ENCODE peak calls at places on chromosome 12, in five cellular contexts. H is A549, P is K562, D is HepG2, U is H1. M is an unnamed sample.
A peak's percentile ranks its signal among the peaks of the same experiment; 100 is the strongest.

GRCh38 chr12:10214131-10214876 is 1.6 kb downstream of the GABARAPL1 start:
- DNase-seq in H (no peak), P (no peak), D (no peak), U (no peak), M (peak; percentile 67)

GRCh38 chr12:58069268-58069967 is 128.1 kb downstream of the ATP23 start:
- DNase-seq in H (no peak), P (no peak), D (no peak), U (no peak), M (no peak)

GRCh38 chr12:19707948-19708409 is 268.7 kb downstream of the AEBP2 start:
- DNase-seq in H (no peak), P (peak; percentile 5), D (no peak), U (no peak), M (no peak)

GRCh38 chr12:125861299-125862281 is 796.4 kb downstream of the AACS start:
- DNase-seq in H (no peak), P (peak; percentile 41), D (no peak), U (no peak), M (no peak)

GRCh38 chr12:130743606-130744005 is 27.5 kb upstream of the RIMBP2 start:
- DNase-seq in H (no peak), P (no peak), D (no peak), U (no peak), M (no peak)

GRCh38 chr12:47704719-47705118 is 1.1 kb downstream of the RPAP3 start:
- DNase-seq in H (no peak), P (no peak), D (no peak), U (no peak), M (no peak)

GRCh38 chr12:67034110-67034879 is 234.9 kb upstream of the CAND1 start:
- DNase-seq in H (no peak), P (no peak), D (no peak), U (no peak), M (no peak)

GRCh38 chr12:27711312-27711682 is 665 bp downstream of the MRPS35 start:
- DNase-seq in H (no peak), P (peak; percentile 18), D (no peak), U (no peak), M (no peak)

GRCh38 chr12:124201248-124201647 is 93.6 kb upstream of the RFLNA start:
- DNase-seq in H (no peak), P (no peak), D (no peak), U (no peak), M (no peak)

GRCh38 chr12:10220398-10221077 is 7.9 kb downstream of the GABARAPL1 start:
- DNase-seq in H (no peak), P (no peak), D (no peak), U (no peak), M (peak; percentile 94)

GRCh38 chr12:47147749-47148148 is 68.0 kb upstream of the AMIGO2 start:
- DNase-seq in H (no peak), P (no peak), D (no peak), U (no peak), M (no peak)

DNA sequence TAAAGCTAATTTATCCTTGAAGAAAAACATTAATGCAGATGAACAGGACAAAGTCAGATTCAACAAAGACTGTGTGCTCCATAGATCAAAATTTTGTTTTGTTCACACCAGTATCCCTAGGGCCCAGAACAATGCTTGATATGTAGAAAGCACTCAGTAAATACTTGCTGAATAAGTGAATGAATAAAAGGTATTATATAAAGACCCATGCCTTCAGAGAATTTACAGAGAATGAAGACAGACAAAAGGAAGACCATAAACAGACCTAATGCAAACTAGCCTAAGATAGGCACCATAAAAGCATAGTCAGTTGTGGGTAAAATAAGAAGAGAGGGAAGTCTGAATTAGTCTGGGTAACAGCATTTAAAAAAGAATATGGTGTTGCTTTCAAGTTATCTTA is 47.3 kb upstream of the TMCC3 start:
- DNase-seq in H (no peak), P (no peak), D (no peak), U (no peak), M (no peak)
- TF ChIP-seq JUN in H (no peak), P (no peak), D (no peak), U (no peak), M (no peak)

DNA sequence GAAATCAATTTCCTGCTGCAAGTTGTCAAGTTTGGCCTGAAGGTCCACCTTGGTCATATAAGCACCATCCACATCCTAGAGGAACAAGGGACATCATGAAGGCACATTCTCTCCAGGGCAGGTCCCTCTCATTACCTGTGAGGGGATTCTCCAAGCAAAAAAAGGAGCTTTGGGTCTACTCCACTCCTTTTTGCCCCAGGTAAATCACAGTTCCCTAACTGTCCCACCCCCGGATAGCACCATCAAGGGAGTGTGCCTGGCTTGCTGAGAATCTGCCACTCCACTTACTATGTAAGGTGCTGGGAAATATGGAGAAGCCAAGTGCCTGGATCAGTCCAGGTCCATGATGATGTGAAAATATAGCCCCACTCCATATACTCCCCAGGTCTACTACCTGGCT is 2.5 kb downstream of the KRT1 start:
- DNase-seq in H (no peak), P (no peak), D (no peak), U (no peak), M (no peak)
- H3K4me2 ChIP-seq in H (no peak overlapping the region), P (no peak overlapping the region), D (no peak overlapping the region), U (no peak overlapping the region), M (no peak overlapping the region)

DNA sequence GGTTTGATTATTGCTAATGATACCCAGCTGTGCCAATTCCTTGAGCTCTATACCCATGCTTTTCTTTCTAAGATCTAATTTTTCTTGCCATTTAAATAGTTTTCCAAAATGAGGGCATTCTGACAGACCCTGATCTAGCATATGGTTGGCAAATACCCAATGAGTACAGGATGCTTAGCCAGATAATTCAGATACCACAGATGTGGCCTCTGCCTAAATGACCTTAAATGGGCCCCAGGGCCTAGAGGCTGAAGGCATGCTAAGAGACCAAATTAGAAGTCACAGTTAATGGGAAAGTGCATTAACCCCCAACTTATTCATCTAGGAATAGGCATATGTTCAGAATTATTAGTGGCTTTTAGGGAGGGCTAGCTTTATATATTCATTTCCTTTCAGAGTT is 122.3 kb upstream of the CNOT2 start:
- DNase-seq in H (no peak), P (no peak), D (no peak), U (no peak), M (no peak)
- TF ChIP-seq MAX in H (no peak), P (no peak), D (no peak), U (no peak), M (no peak)

DNA sequence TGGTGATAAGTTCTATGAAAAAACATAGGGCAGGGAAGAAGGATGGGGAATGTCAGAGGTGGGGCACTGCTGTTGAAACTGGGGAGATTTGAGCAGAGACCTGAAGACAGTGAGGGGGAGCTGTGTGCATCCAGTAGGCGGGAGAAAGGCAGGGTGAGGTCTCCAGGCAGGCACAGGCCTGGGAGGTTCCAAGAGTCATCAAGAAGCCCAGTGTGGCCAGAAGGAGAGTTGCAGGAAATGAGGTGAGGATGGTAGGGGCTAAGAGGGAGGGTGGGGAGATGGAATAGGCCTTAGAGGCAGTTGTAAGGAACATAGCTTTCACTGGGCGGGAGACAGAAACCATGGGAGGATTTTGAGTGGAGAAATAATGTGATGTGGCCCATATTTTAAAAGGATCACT is 341.8 kb downstream of the GLT1D1 start:
- DNase-seq in H (no peak), P (no peak), D (no peak), U (no peak), M (no peak)
- TF ChIP-seq JUN in H (no peak), P (no peak), D (no peak), U (no peak), M (no peak)

GRCh38 chr12:108850854-108851573 is 6.4 kb downstream of the SSH1 start:
- DNase-seq in H (peak; percentile 92), P (peak; percentile 61), D (no peak), U (no peak), M (peak; percentile 95)
- H3K4me2 ChIP-seq in H (peak overlapping the region; percentile 77), P (no peak overlapping the region), D (no peak overlapping the region), U (no peak overlapping the region), M (peak overlapping the region; percentile 89)

DNA sequence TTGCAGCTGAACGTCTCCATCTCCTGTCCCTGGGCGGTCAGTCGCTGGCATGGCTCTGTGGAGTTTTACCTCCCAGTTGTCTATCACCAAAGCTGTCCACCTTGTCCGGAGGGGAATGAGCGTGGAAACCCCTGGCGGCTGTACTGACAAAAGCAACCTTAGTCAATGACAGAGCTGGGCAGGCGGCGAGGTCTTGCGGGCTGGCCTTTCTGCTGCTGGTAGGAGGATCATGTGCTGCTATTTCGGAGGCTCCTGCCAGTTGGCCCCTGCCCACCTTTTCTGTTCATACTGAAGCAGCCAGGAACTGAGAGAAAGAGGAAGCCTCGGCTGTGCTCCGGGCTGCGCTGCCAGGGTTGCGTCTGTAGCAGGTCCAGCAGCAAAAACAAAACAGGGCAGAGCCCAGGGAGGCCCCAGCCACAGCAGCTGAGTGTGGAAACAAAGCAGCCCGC is 57.7 kb downstream of the HMGA2 start:
- DNase-seq in H (no peak), P (no peak), D (no peak), U (no peak), M (peak; percentile 91)
- TF ChIP-seq MAX in H (no peak), P (no peak), D (no peak), U (no peak), M (no peak)

GRCh38 chr12:76704693-76705092 is 59.2 kb upstream of the ZDHHC17 start:
- DNase-seq in H (no peak), P (no peak), D (no peak), U (no peak), M (no peak)

GRCh38 chr12:76708291-76708690 is 55.6 kb upstream of the ZDHHC17 start:
- DNase-seq in H (no peak), P (no peak), D (no peak), U (no peak), M (no peak)

GRCh38 chr12:76706099-76706498 is 57.8 kb upstream of the ZDHHC17 start:
- DNase-seq in H (no peak), P (no peak), D (no peak), U (no peak), M (no peak)

GRCh38 chr12:76711241-76711640 is 52.7 kb upstream of the ZDHHC17 start:
- DNase-seq in H (no peak), P (no peak), D (no peak), U (no peak), M (no peak)

GRCh38 chr12:76706761-76707160 is 57.2 kb upstream of the ZDHHC17 start:
- DNase-seq in H (no peak), P (no peak), D (no peak), U (no peak), M (no peak)
- TF ChIP-seq JUN in H (no peak), P (no peak), D (no peak), U (no peak), M (no peak)

M was measured in endothelial cell of umbilical vein.